ENCODE peak calls at places on chromosomes 3 and 15, in nine cellular contexts. One of them, this sample, is unnamed.

GRCh38 chr3:16396202-16396601 is 117.3 kb downstream of the RFTN1 start:
- DNase-seq in NB4: no peak
- DNase-seq in AG10803: no peak
- DNase-seq in psoas muscle: no peak
- DNase-seq in fibroblast of mammary gland: no peak
- DNase-seq in IMR-90: no peak
- DNase-seq in HFFc6: no peak
- DNase-seq in AG04449: no peak
- DNase-seq in GM13977: no peak
- DNase-seq in this sample: no peak

GRCh38 chr15:43528542-43529007 is 11.2 kb downstream of the MAP1A start:
- DNase-seq in NB4: no peak
- DNase-seq in AG10803: no peak
- DNase-seq in psoas muscle: no peak
- DNase-seq in fibroblast of mammary gland: no peak
- DNase-seq in IMR-90: no peak
- DNase-seq in HFFc6: no peak
- DNase-seq in AG04449: no peak
- DNase-seq in GM13977: no peak
- DNase-seq in this sample: no peak

GRCh38 chr3:50642382-50642781 is 25.4 kb downstream of the MAPKAPK3 start:
- DNase-seq in NB4: no peak
- DNase-seq in AG10803: no peak
- DNase-seq in psoas muscle: no peak
- DNase-seq in fibroblast of mammary gland: no peak
- DNase-seq in IMR-90: no peak
- DNase-seq in HFFc6: no peak
- DNase-seq in AG04449: no peak
- DNase-seq in GM13977: peak
- DNase-seq in this sample: no peak

GRCh38 chr3:177905173-177905894 is 630.9 kb upstream of the KCNMB2 start:
- DNase-seq in NB4: no peak
- DNase-seq in AG10803: peak
- DNase-seq in psoas muscle: no peak
- DNase-seq in fibroblast of mammary gland: peak
- DNase-seq in IMR-90: peak
- DNase-seq in HFFc6: peak
- DNase-seq in AG04449: peak
- DNase-seq in GM13977: no peak
- DNase-seq in this sample: no peak

GRCh38 chr3:88810455-88810854 is 297.0 kb upstream of the EPHA3 start:
- DNase-seq in NB4: no peak
- DNase-seq in AG10803: no peak
- DNase-seq in psoas muscle: no peak
- DNase-seq in fibroblast of mammary gland: peak
- DNase-seq in IMR-90: peak
- DNase-seq in HFFc6: no peak
- DNase-seq in AG04449: no peak
- DNase-seq in GM13977: no peak
- DNase-seq in this sample: no peak

GRCh38 chr3:157354722-157355121 is 81.9 kb upstream of the PTX3 start:
- DNase-seq in NB4: peak
- DNase-seq in AG10803: no peak
- DNase-seq in psoas muscle: no peak
- DNase-seq in fibroblast of mammary gland: peak
- DNase-seq in IMR-90: peak
- DNase-seq in HFFc6: peak
- DNase-seq in AG04449: no peak
- DNase-seq in GM13977: peak
- DNase-seq in this sample: no peak

GRCh38 chr15:48176097-48176496 is 2.0 kb downstream of the MYEF2 start:
- DNase-seq in NB4: no peak
- DNase-seq in AG10803: no peak
- DNase-seq in psoas muscle: no peak
- DNase-seq in fibroblast of mammary gland: peak
- DNase-seq in IMR-90: peak
- DNase-seq in HFFc6: no peak
- DNase-seq in AG04449: no peak
- DNase-seq in GM13977: no peak
- DNase-seq in this sample: no peak

GRCh38 chr3:111244760-111245159 is 173.1 kb downstream of the NECTIN3 start:
- DNase-seq in NB4: no peak
- DNase-seq in AG10803: peak
- DNase-seq in psoas muscle: no peak
- DNase-seq in fibroblast of mammary gland: no peak
- DNase-seq in IMR-90: peak
- DNase-seq in HFFc6: peak
- DNase-seq in AG04449: no peak
- DNase-seq in GM13977: no peak
- DNase-seq in this sample: no peak

GRCh38 chr3:141798455-141798854 is 35.2 kb downstream of the GRK7 start:
- DNase-seq in NB4: peak
- DNase-seq in AG10803: peak
- DNase-seq in psoas muscle: no peak
- DNase-seq in fibroblast of mammary gland: peak
- DNase-seq in IMR-90: no peak
- DNase-seq in HFFc6: no peak
- DNase-seq in AG04449: no peak
- DNase-seq in GM13977: no peak
- DNase-seq in this sample: no peak

GRCh38 chr3:170642882-170643601 is 57.2 kb upstream of the SLC7A14 start:
- DNase-seq in NB4: no peak
- DNase-seq in AG10803: no peak
- DNase-seq in psoas muscle: peak
- DNase-seq in fibroblast of mammary gland: no peak
- DNase-seq in IMR-90: no peak
- DNase-seq in HFFc6: no peak
- DNase-seq in AG04449: no peak
- DNase-seq in GM13977: no peak
- DNase-seq in this sample: no peak

GRCh38 chr3:12553921-12554391 is 2.9 kb upstream of the MKRN2 start:
- DNase-seq in NB4: peak
- DNase-seq in AG10803: peak
- DNase-seq in psoas muscle: peak
- DNase-seq in fibroblast of mammary gland: no peak
- DNase-seq in IMR-90: no peak
- DNase-seq in HFFc6: peak
- DNase-seq in AG04449: no peak
- DNase-seq in GM13977: no peak
- DNase-seq in this sample: no peak

GRCh38 chr15:57328479-57329250 is 47.6 kb upstream of the CGNL1 start:
- DNase-seq in NB4: no peak
- DNase-seq in AG10803: no peak
- DNase-seq in psoas muscle: no peak
- DNase-seq in fibroblast of mammary gland: no peak
- DNase-seq in IMR-90: no peak
- DNase-seq in HFFc6: no peak
- DNase-seq in AG04449: no peak
- DNase-seq in GM13977: no peak
- DNase-seq in this sample: no peak

GRCh38 chr3:77885381-77885780 is 845.5 kb downstream of the ROBO2 start:
- DNase-seq in NB4: no peak
- DNase-seq in AG10803: no peak
- DNase-seq in psoas muscle: no peak
- DNase-seq in fibroblast of mammary gland: no peak
- DNase-seq in IMR-90: no peak
- DNase-seq in HFFc6: no peak
- DNase-seq in AG04449: no peak
- DNase-seq in GM13977: no peak
- DNase-seq in this sample: no peak

GRCh38 chr3:194440756-194441155 is 41.7 kb upstream of the GP5 start:
- DNase-seq in NB4: no peak
- DNase-seq in AG10803: no peak
- DNase-seq in psoas muscle: no peak
- DNase-seq in fibroblast of mammary gland: no peak
- DNase-seq in IMR-90: no peak
- DNase-seq in HFFc6: no peak
- DNase-seq in AG04449: no peak
- DNase-seq in GM13977: no peak
- DNase-seq in this sample: no peak

GRCh38 chr15:27673766-27674445 is 425.2 kb downstream of the OCA2 start:
- DNase-seq in NB4: no peak
- DNase-seq in AG10803: no peak
- DNase-seq in psoas muscle: no peak
- DNase-seq in fibroblast of mammary gland: no peak
- DNase-seq in IMR-90: no peak
- DNase-seq in HFFc6: no peak
- DNase-seq in AG04449: no peak
- DNase-seq in GM13977: no peak
- DNase-seq in this sample: no peak

DNA sequence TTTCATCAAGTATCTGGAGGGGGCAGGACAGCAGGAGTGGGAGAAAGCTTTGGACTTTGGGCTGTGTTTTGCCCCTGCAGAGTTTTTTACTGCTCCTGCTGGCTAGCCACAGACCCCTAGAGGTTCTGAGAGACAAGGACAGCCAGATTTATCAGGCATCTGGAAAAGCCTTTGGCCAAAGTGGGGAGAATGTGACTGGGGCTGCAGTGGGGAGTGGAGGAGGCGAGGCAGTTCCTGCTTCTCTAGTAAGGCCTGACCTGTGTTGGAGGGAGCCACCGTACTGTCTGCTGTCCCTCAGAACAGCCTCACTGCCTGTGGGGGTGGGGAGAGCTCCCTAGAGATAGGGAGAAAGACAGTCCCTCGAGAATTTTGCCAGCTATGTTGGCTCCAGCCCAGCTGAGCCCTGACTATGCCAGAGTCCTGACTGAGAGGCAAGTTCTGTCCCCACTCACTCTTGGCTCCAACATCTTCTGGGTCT is 2.2 kb downstream of the ALPK3 start:
- DNase-seq in NB4: peak
- DNase-seq in AG10803: no peak
- DNase-seq in psoas muscle: peak
- DNase-seq in fibroblast of mammary gland: no peak
- DNase-seq in IMR-90: no peak
- DNase-seq in HFFc6: no peak
- DNase-seq in AG04449: no peak
- DNase-seq in GM13977: no peak
- DNase-seq in this sample: no peak
- TF ChIP-seq CTCF in NB4: no peak
- TF ChIP-seq CTCF in AG10803: no peak
- TF ChIP-seq CTCF in psoas muscle: no peak
- TF ChIP-seq CTCF in fibroblast of mammary gland: no peak
- TF ChIP-seq CTCF in IMR-90: no peak
- TF ChIP-seq CTCF in HFFc6: peak
- TF ChIP-seq CTCF in AG04449: no peak
- TF ChIP-seq CTCF in GM13977: no peak
- TF ChIP-seq CTCF in this sample: no peak

GRCh38 chr15:89171136-89172072 is 50.0 kb downstream of the RLBP1 start:
- DNase-seq in NB4: peak
- DNase-seq in AG10803: peak
- DNase-seq in psoas muscle: no peak
- DNase-seq in fibroblast of mammary gland: peak
- DNase-seq in IMR-90: peak
- DNase-seq in HFFc6: peak
- DNase-seq in AG04449: no peak
- DNase-seq in GM13977: no peak
- DNase-seq in this sample: no peak
- TF ChIP-seq CTCF in NB4: peak
- TF ChIP-seq CTCF in AG10803: peak
- TF ChIP-seq CTCF in psoas muscle: peak
- TF ChIP-seq CTCF in fibroblast of mammary gland: peak
- TF ChIP-seq CTCF in IMR-90: peak
- TF ChIP-seq CTCF in HFFc6: peak
- TF ChIP-seq CTCF in AG04449: peak
- TF ChIP-seq CTCF in GM13977: peak
- TF ChIP-seq CTCF in this sample: peak

GRCh38 chr3:46861996-46862688 is 1.1 kb downstream of the MYL3 start:
- DNase-seq in NB4: no peak
- DNase-seq in AG10803: no peak
- DNase-seq in psoas muscle: peak
- DNase-seq in fibroblast of mammary gland: no peak
- DNase-seq in IMR-90: no peak
- DNase-seq in HFFc6: no peak
- DNase-seq in AG04449: no peak
- DNase-seq in GM13977: no peak
- DNase-seq in this sample: peak

GRCh38 chr3:46862689-46863020 is 589 bp downstream of the MYL3 start:
- DNase-seq in NB4: no peak
- DNase-seq in AG10803: no peak
- DNase-seq in psoas muscle: no peak
- DNase-seq in fibroblast of mammary gland: no peak
- DNase-seq in IMR-90: no peak
- DNase-seq in HFFc6: no peak
- DNase-seq in AG04449: no peak
- DNase-seq in GM13977: no peak
- DNase-seq in this sample: no peak

GRCh38 chr3:46861293-46861995 is 1.8 kb downstream of the MYL3 start:
- DNase-seq in NB4: no peak
- DNase-seq in AG10803: no peak
- DNase-seq in psoas muscle: peak
- DNase-seq in fibroblast of mammary gland: no peak
- DNase-seq in IMR-90: no peak
- DNase-seq in HFFc6: no peak
- DNase-seq in AG04449: no peak
- DNase-seq in GM13977: no peak
- DNase-seq in this sample: peak

GRCh38 chr3:46858996-46859710 is 4.1 kb downstream of the MYL3 start:
- DNase-seq in NB4: no peak
- DNase-seq in AG10803: no peak
- DNase-seq in psoas muscle: no peak
- DNase-seq in fibroblast of mammary gland: no peak
- DNase-seq in IMR-90: no peak
- DNase-seq in HFFc6: no peak
- DNase-seq in AG04449: no peak
- DNase-seq in GM13977: no peak
- DNase-seq in this sample: peak

GRCh38 chr3:46860381-46861292 is 2.6 kb downstream of the MYL3 start:
- DNase-seq in NB4: peak
- DNase-seq in AG10803: no peak
- DNase-seq in psoas muscle: peak
- DNase-seq in fibroblast of mammary gland: no peak
- DNase-seq in IMR-90: no peak
- DNase-seq in HFFc6: no peak
- DNase-seq in AG04449: no peak
- DNase-seq in GM13977: no peak
- DNase-seq in this sample: peak
- TF ChIP-seq CTCF in NB4: peak
- TF ChIP-seq CTCF in AG10803: peak
- TF ChIP-seq CTCF in psoas muscle: peak
- TF ChIP-seq CTCF in fibroblast of mammary gland: peak
- TF ChIP-seq CTCF in IMR-90: peak
- TF ChIP-seq CTCF in HFFc6: peak
- TF ChIP-seq CTCF in AG04449: peak
- TF ChIP-seq CTCF in GM13977: peak
- TF ChIP-seq CTCF in this sample: peak

DNA sequence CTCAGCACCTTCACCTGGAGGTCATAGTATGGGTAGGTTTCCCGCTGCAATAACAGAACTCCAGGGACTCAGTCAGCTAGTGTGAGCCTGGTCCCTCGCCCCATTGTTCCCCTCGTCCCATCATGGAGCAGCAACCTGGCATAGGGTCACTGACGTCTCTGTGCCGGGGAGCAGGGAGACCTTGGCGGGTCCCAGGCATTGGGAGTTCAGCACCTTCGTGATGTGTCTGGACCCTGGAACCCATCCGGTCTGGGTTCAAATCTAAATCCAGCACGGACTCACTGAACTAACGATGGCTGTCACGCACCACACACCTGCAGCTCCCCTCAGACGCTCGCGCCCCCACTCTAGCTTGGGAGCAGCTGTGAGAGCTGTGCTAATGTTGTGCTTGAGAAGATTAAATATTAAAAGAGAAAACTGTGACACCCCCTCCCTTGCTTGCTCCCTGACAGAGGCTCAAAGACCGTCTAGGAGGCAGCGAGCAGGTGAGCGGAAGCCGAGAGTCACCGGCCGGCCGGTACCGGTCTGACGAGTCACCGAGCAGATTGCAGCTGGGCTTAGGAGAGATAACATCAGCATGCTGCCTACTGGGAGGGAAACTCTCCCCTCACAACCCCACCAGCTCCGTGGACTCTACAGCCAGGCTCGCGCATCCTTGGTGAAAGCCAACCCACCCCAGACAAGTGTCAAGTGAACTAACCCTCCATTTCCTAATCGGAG is 730 bp downstream of the PLA2G4F start:
- DNase-seq in NB4: no peak
- DNase-seq in AG10803: no peak
- DNase-seq in psoas muscle: no peak
- DNase-seq in fibroblast of mammary gland: no peak
- DNase-seq in IMR-90: no peak
- DNase-seq in HFFc6: no peak
- DNase-seq in AG04449: no peak
- DNase-seq in GM13977: no peak
- DNase-seq in this sample: no peak
- TF ChIP-seq CTCF in NB4: no peak
- TF ChIP-seq CTCF in AG10803: no peak
- TF ChIP-seq CTCF in psoas muscle: no peak
- TF ChIP-seq CTCF in fibroblast of mammary gland: no peak
- TF ChIP-seq CTCF in IMR-90: no peak
- TF ChIP-seq CTCF in HFFc6: no peak
- TF ChIP-seq CTCF in AG04449: no peak
- TF ChIP-seq CTCF in GM13977: no peak
- TF ChIP-seq CTCF in this sample: no peak